ENCODE peak calls at places on chromosomes 11 and 22, in eight cellular contexts. One of them, this sample, is unnamed.

GRCh38 chr22:44256860-44257560 is 55.7 kb downstream of the SHISAL1 start:
- DNase-seq in activated T-cell treated with anti-CD3 and anti-CD28 coated beads, Interleukin-2, amount 50 U/mL, for 48 hours: no peak
- DNase-seq in GM18507: no peak
- DNase-seq in naive thymus-derived CD4-positive, alpha-beta T cell: no peak
- DNase-seq in GM04504: no peak
- DNase-seq in hypothalamus: no peak
- DNase-seq in posterior vena cava: no peak
- DNase-seq in activated CD4-positive, alpha-beta memory T cell treated with anti-CD3 and anti-CD28 coated beads, Interleukin-2, amount 10 ng/mL, durations not matched to agents 7 days and 5 days: peak; percentile 6
- DNase-seq in this sample: no peak

GRCh38 chr11:17927643-17928343 is 85.1 kb downstream of the SERGEF start:
- DNase-seq in posterior vena cava: no peak
- DNase-seq in activated T-cell treated with anti-CD3 and anti-CD28 coated beads, Interleukin-2, amount 50 U/mL, for 48 hours: no peak
- DNase-seq in GM04504: peak; percentile 55
- DNase-seq in GM18507: no peak
- DNase-seq in naive thymus-derived CD4-positive, alpha-beta T cell: no peak
- DNase-seq in hypothalamus: no peak
- DNase-seq in activated CD4-positive, alpha-beta memory T cell treated with anti-CD3 and anti-CD28 coated beads, Interleukin-2, amount 10 ng/mL, durations not matched to agents 7 days and 5 days: no peak
- DNase-seq in this sample: peak; percentile 25

GRCh38 chr22:49838771-49839717 is 11.4 kb upstream of the BRD1 start:
- DNase-seq in activated T-cell treated with anti-CD3 and anti-CD28 coated beads, Interleukin-2, amount 50 U/mL, for 48 hours: peak; percentile 85
- DNase-seq in GM04504: no peak
- DNase-seq in posterior vena cava: no peak
- DNase-seq in hypothalamus: no peak
- DNase-seq in GM18507: no peak
- DNase-seq in activated CD4-positive, alpha-beta memory T cell treated with anti-CD3 and anti-CD28 coated beads, Interleukin-2, amount 10 ng/mL, durations not matched to agents 7 days and 5 days: peak; percentile 90
- DNase-seq in naive thymus-derived CD4-positive, alpha-beta T cell: peak; percentile 96
- DNase-seq in this sample: no peak

GRCh38 chr11:17102447-17102846 is 25.0 kb upstream of the RPS13 start:
- DNase-seq in GM04504: peak; percentile 13
- DNase-seq in hypothalamus: no peak
- DNase-seq in posterior vena cava: no peak
- DNase-seq in activated CD4-positive, alpha-beta memory T cell treated with anti-CD3 and anti-CD28 coated beads, Interleukin-2, amount 10 ng/mL, durations not matched to agents 7 days and 5 days: no peak
- DNase-seq in GM18507: no peak
- DNase-seq in naive thymus-derived CD4-positive, alpha-beta T cell: no peak
- DNase-seq in activated T-cell treated with anti-CD3 and anti-CD28 coated beads, Interleukin-2, amount 50 U/mL, for 48 hours: no peak
- DNase-seq in this sample: no peak

GRCh38 chr11:119262668-119263351 is 54.1 kb downstream of the MCAM start:
- DNase-seq in activated CD4-positive, alpha-beta memory T cell treated with anti-CD3 and anti-CD28 coated beads, Interleukin-2, amount 10 ng/mL, durations not matched to agents 7 days and 5 days: peak; percentile 19
- DNase-seq in activated T-cell treated with anti-CD3 and anti-CD28 coated beads, Interleukin-2, amount 50 U/mL, for 48 hours: no peak
- DNase-seq in hypothalamus: no peak
- DNase-seq in posterior vena cava: no peak
- DNase-seq in GM04504: no peak
- DNase-seq in GM18507: no peak
- DNase-seq in naive thymus-derived CD4-positive, alpha-beta T cell: peak; percentile 20
- DNase-seq in this sample: peak; percentile 18

GRCh38 chr11:101445761-101446160 is 138.0 kb downstream of the TRPC6 start:
- DNase-seq in hypothalamus: no peak
- DNase-seq in posterior vena cava: no peak
- DNase-seq in activated T-cell treated with anti-CD3 and anti-CD28 coated beads, Interleukin-2, amount 50 U/mL, for 48 hours: no peak
- DNase-seq in GM04504: peak; percentile 33
- DNase-seq in GM18507: no peak
- DNase-seq in naive thymus-derived CD4-positive, alpha-beta T cell: no peak
- DNase-seq in activated CD4-positive, alpha-beta memory T cell treated with anti-CD3 and anti-CD28 coated beads, Interleukin-2, amount 10 ng/mL, durations not matched to agents 7 days and 5 days: no peak
- DNase-seq in this sample: peak; percentile 77

GRCh38 chr22:40027191-40028097 is 32.7 kb downstream of the FAM83F start:
- DNase-seq in activated CD4-positive, alpha-beta memory T cell treated with anti-CD3 and anti-CD28 coated beads, Interleukin-2, amount 10 ng/mL, durations not matched to agents 7 days and 5 days: no peak
- DNase-seq in naive thymus-derived CD4-positive, alpha-beta T cell: no peak
- DNase-seq in hypothalamus: no peak
- DNase-seq in posterior vena cava: no peak
- DNase-seq in GM18507: no peak
- DNase-seq in GM04504: no peak
- DNase-seq in activated T-cell treated with anti-CD3 and anti-CD28 coated beads, Interleukin-2, amount 50 U/mL, for 48 hours: no peak
- DNase-seq in this sample: no peak

GRCh38 chr11:46202149-46202548 is 75.3 kb upstream of the CREB3L1 start:
- DNase-seq in activated T-cell treated with anti-CD3 and anti-CD28 coated beads, Interleukin-2, amount 50 U/mL, for 48 hours: no peak
- DNase-seq in naive thymus-derived CD4-positive, alpha-beta T cell: no peak
- DNase-seq in GM18507: no peak
- DNase-seq in hypothalamus: no peak
- DNase-seq in activated CD4-positive, alpha-beta memory T cell treated with anti-CD3 and anti-CD28 coated beads, Interleukin-2, amount 10 ng/mL, durations not matched to agents 7 days and 5 days: no peak
- DNase-seq in posterior vena cava: no peak
- DNase-seq in GM04504: no peak
- DNase-seq in this sample: no peak

GRCh38 chr11:72924568-72925190 is 110.5 kb downstream of the ATG16L2 start:
- DNase-seq in posterior vena cava: no peak
- DNase-seq in GM18507: no peak
- DNase-seq in GM04504: peak; percentile 30
- DNase-seq in activated CD4-positive, alpha-beta memory T cell treated with anti-CD3 and anti-CD28 coated beads, Interleukin-2, amount 10 ng/mL, durations not matched to agents 7 days and 5 days: no peak
- DNase-seq in activated T-cell treated with anti-CD3 and anti-CD28 coated beads, Interleukin-2, amount 50 U/mL, for 48 hours: no peak
- DNase-seq in hypothalamus: no peak
- DNase-seq in naive thymus-derived CD4-positive, alpha-beta T cell: no peak
- DNase-seq in this sample: peak; percentile 4

GRCh38 chr11:27319065-27319464 is 44.0 kb downstream of the CCDC34 start:
- DNase-seq in activated CD4-positive, alpha-beta memory T cell treated with anti-CD3 and anti-CD28 coated beads, Interleukin-2, amount 10 ng/mL, durations not matched to agents 7 days and 5 days: no peak
- DNase-seq in GM18507: no peak
- DNase-seq in hypothalamus: no peak
- DNase-seq in activated T-cell treated with anti-CD3 and anti-CD28 coated beads, Interleukin-2, amount 50 U/mL, for 48 hours: no peak
- DNase-seq in GM04504: peak; percentile 61
- DNase-seq in posterior vena cava: no peak
- DNase-seq in naive thymus-derived CD4-positive, alpha-beta T cell: no peak
- DNase-seq in this sample: no peak

GRCh38 chr11:63017306-63017974 is 1.8 kb upstream of the SLC22A8 start:
- DNase-seq in GM04504: no peak
- DNase-seq in posterior vena cava: no peak
- DNase-seq in naive thymus-derived CD4-positive, alpha-beta T cell: no peak
- DNase-seq in GM18507: no peak
- DNase-seq in activated T-cell treated with anti-CD3 and anti-CD28 coated beads, Interleukin-2, amount 50 U/mL, for 48 hours: no peak
- DNase-seq in hypothalamus: no peak
- DNase-seq in activated CD4-positive, alpha-beta memory T cell treated with anti-CD3 and anti-CD28 coated beads, Interleukin-2, amount 10 ng/mL, durations not matched to agents 7 days and 5 days: no peak
- DNase-seq in this sample: no peak

GRCh38 chr11:73325036-73325981 is 17.2 kb downstream of the ARHGEF17 start:
- DNase-seq in posterior vena cava: peak; percentile 90
- DNase-seq in naive thymus-derived CD4-positive, alpha-beta T cell: no peak
- DNase-seq in activated CD4-positive, alpha-beta memory T cell treated with anti-CD3 and anti-CD28 coated beads, Interleukin-2, amount 10 ng/mL, durations not matched to agents 7 days and 5 days: no peak
- DNase-seq in activated T-cell treated with anti-CD3 and anti-CD28 coated beads, Interleukin-2, amount 50 U/mL, for 48 hours: no peak
- DNase-seq in hypothalamus: no peak
- DNase-seq in GM18507: peak; percentile 84
- DNase-seq in GM04504: no peak
- DNase-seq in this sample: no peak

GRCh38 chr11:68961245-68961644 is 19.5 kb downstream of the MRGPRD start:
- DNase-seq in activated T-cell treated with anti-CD3 and anti-CD28 coated beads, Interleukin-2, amount 50 U/mL, for 48 hours: no peak
- DNase-seq in GM18507: no peak
- DNase-seq in naive thymus-derived CD4-positive, alpha-beta T cell: no peak
- DNase-seq in activated CD4-positive, alpha-beta memory T cell treated with anti-CD3 and anti-CD28 coated beads, Interleukin-2, amount 10 ng/mL, durations not matched to agents 7 days and 5 days: no peak
- DNase-seq in hypothalamus: no peak
- DNase-seq in GM04504: no peak
- DNase-seq in posterior vena cava: peak; percentile 71
- DNase-seq in this sample: no peak

GRCh38 chr11:44675906-44676305 is 50.9 kb upstream of the TSPAN18 start:
- DNase-seq in activated CD4-positive, alpha-beta memory T cell treated with anti-CD3 and anti-CD28 coated beads, Interleukin-2, amount 10 ng/mL, durations not matched to agents 7 days and 5 days: no peak
- DNase-seq in GM04504: no peak
- DNase-seq in hypothalamus: no peak
- DNase-seq in activated T-cell treated with anti-CD3 and anti-CD28 coated beads, Interleukin-2, amount 50 U/mL, for 48 hours: no peak
- DNase-seq in GM18507: no peak
- DNase-seq in naive thymus-derived CD4-positive, alpha-beta T cell: no peak
- DNase-seq in posterior vena cava: no peak
- DNase-seq in this sample: no peak

GRCh38 chr11:115656684-115657083 is 152.5 kb upstream of the CADM1 start:
- DNase-seq in activated T-cell treated with anti-CD3 and anti-CD28 coated beads, Interleukin-2, amount 50 U/mL, for 48 hours: no peak
- DNase-seq in posterior vena cava: no peak
- DNase-seq in GM18507: no peak
- DNase-seq in activated CD4-positive, alpha-beta memory T cell treated with anti-CD3 and anti-CD28 coated beads, Interleukin-2, amount 10 ng/mL, durations not matched to agents 7 days and 5 days: no peak
- DNase-seq in hypothalamus: no peak
- DNase-seq in GM04504: no peak
- DNase-seq in naive thymus-derived CD4-positive, alpha-beta T cell: no peak
- DNase-seq in this sample: no peak

GRCh38 chr11:114135737-114136151 is 76.2 kb downstream of the ZBTB16 start:
- DNase-seq in activated CD4-positive, alpha-beta memory T cell treated with anti-CD3 and anti-CD28 coated beads, Interleukin-2, amount 10 ng/mL, durations not matched to agents 7 days and 5 days: no peak
- DNase-seq in naive thymus-derived CD4-positive, alpha-beta T cell: no peak
- DNase-seq in GM04504: no peak
- DNase-seq in posterior vena cava: no peak
- DNase-seq in hypothalamus: no peak
- DNase-seq in GM18507: no peak
- DNase-seq in activated T-cell treated with anti-CD3 and anti-CD28 coated beads, Interleukin-2, amount 50 U/mL, for 48 hours: no peak
- DNase-seq in this sample: no peak

GRCh38 chr11:55942785-55943392 is 6.7 kb upstream of the OR5I1 start:
- DNase-seq in GM18507: no peak
- DNase-seq in activated T-cell treated with anti-CD3 and anti-CD28 coated beads, Interleukin-2, amount 50 U/mL, for 48 hours: no peak
- DNase-seq in hypothalamus: no peak
- DNase-seq in posterior vena cava: no peak
- DNase-seq in GM04504: peak; percentile 2
- DNase-seq in naive thymus-derived CD4-positive, alpha-beta T cell: no peak
- DNase-seq in activated CD4-positive, alpha-beta memory T cell treated with anti-CD3 and anti-CD28 coated beads, Interleukin-2, amount 10 ng/mL, durations not matched to agents 7 days and 5 days: no peak
- DNase-seq in this sample: peak; percentile 14

GRCh38 chr11:132365650-132366049 is 995.2 kb downstream of the NTM start:
- DNase-seq in activated CD4-positive, alpha-beta memory T cell treated with anti-CD3 and anti-CD28 coated beads, Interleukin-2, amount 10 ng/mL, durations not matched to agents 7 days and 5 days: no peak
- DNase-seq in naive thymus-derived CD4-positive, alpha-beta T cell: no peak
- DNase-seq in GM18507: no peak
- DNase-seq in GM04504: no peak
- DNase-seq in hypothalamus: no peak
- DNase-seq in activated T-cell treated with anti-CD3 and anti-CD28 coated beads, Interleukin-2, amount 50 U/mL, for 48 hours: no peak
- DNase-seq in posterior vena cava: no peak
- DNase-seq in this sample: no peak

GRCh38 chr22:31867386-31868153 is 76.8 kb upstream of the YWHAH start:
- DNase-seq in activated CD4-positive, alpha-beta memory T cell treated with anti-CD3 and anti-CD28 coated beads, Interleukin-2, amount 10 ng/mL, durations not matched to agents 7 days and 5 days: no peak
- DNase-seq in activated T-cell treated with anti-CD3 and anti-CD28 coated beads, Interleukin-2, amount 50 U/mL, for 48 hours: no peak
- DNase-seq in naive thymus-derived CD4-positive, alpha-beta T cell: no peak
- DNase-seq in GM18507: no peak
- DNase-seq in posterior vena cava: no peak
- DNase-seq in GM04504: no peak
- DNase-seq in hypothalamus: no peak
- DNase-seq in this sample: no peak

GRCh38 chr11:119117004-119117706 is 4.2 kb upstream of the HINFP start:
- DNase-seq in naive thymus-derived CD4-positive, alpha-beta T cell: no peak
- DNase-seq in GM18507: no peak
- DNase-seq in activated T-cell treated with anti-CD3 and anti-CD28 coated beads, Interleukin-2, amount 50 U/mL, for 48 hours: no peak
- DNase-seq in posterior vena cava: no peak
- DNase-seq in activated CD4-positive, alpha-beta memory T cell treated with anti-CD3 and anti-CD28 coated beads, Interleukin-2, amount 10 ng/mL, durations not matched to agents 7 days and 5 days: no peak
- DNase-seq in GM04504: no peak
- DNase-seq in hypothalamus: no peak
- DNase-seq in this sample: no peak

This sample was measured in HS-5.